ENCODE peak calls at places on chromosome 1, in six cellular contexts. One of them, this sample, is unnamed.

GRCh38 chr1:56953386-56953785 is 12.4 kb downstream of the C8B start:
- DNase-seq in CD4-positive, CD25-positive, alpha-beta regulatory T cell: no peak
- DNase-seq in T-helper 1 cell: no peak
- DNase-seq in stomach: no peak
- DNase-seq in NCI-H1105: no peak
- DNase-seq in NCI-H1092: no peak
- DNase-seq in this sample: no peak

GRCh38 chr1:52179073-52179472 is 37.2 kb downstream of the ZFYVE9 start:
- DNase-seq in CD4-positive, CD25-positive, alpha-beta regulatory T cell: no peak
- DNase-seq in stomach: no peak
- DNase-seq in NCI-H1092: no peak
- DNase-seq in T-helper 1 cell: no peak
- DNase-seq in NCI-H1105: no peak
- DNase-seq in this sample: no peak

GRCh38 chr1:155322571-155322952 is 1.9 kb downstream of the RUSC1 start:
- DNase-seq in CD4-positive, CD25-positive, alpha-beta regulatory T cell: peak
- DNase-seq in NCI-H1105: peak
- DNase-seq in stomach: no peak
- DNase-seq in NCI-H1092: no peak
- DNase-seq in T-helper 1 cell: no peak
- DNase-seq in this sample: peak

GRCh38 chr1:2864203-2864905 is 62.9 kb upstream of the TTC34 start:
- DNase-seq in NCI-H1105: no peak
- DNase-seq in NCI-H1092: no peak
- DNase-seq in CD4-positive, CD25-positive, alpha-beta regulatory T cell: no peak
- DNase-seq in T-helper 1 cell: no peak
- DNase-seq in stomach: no peak
- DNase-seq in this sample: no peak

GRCh38 chr1:31443673-31444072 is 30.7 kb downstream of the SERINC2 start:
- DNase-seq in stomach: no peak
- DNase-seq in NCI-H1092: no peak
- DNase-seq in CD4-positive, CD25-positive, alpha-beta regulatory T cell: no peak
- DNase-seq in NCI-H1105: no peak
- DNase-seq in T-helper 1 cell: no peak
- DNase-seq in this sample: no peak

GRCh38 chr1:6003568-6004411 is 11.6 kb upstream of the NPHP4 start:
- DNase-seq in CD4-positive, CD25-positive, alpha-beta regulatory T cell: no peak
- DNase-seq in NCI-H1105: no peak
- DNase-seq in stomach: no peak
- DNase-seq in NCI-H1092: peak
- DNase-seq in T-helper 1 cell: no peak
- DNase-seq in this sample: no peak

GRCh38 chr1:27632387-27633297 is 2.3 kb downstream of the FGR start:
- DNase-seq in T-helper 1 cell: no peak
- DNase-seq in NCI-H1105: no peak
- DNase-seq in NCI-H1092: no peak
- DNase-seq in stomach: no peak
- DNase-seq in CD4-positive, CD25-positive, alpha-beta regulatory T cell: no peak
- DNase-seq in this sample: no peak

GRCh38 chr1:236854602-236854978 is 59.5 kb downstream of the MTR start:
- DNase-seq in T-helper 1 cell: no peak
- DNase-seq in NCI-H1105: no peak
- DNase-seq in stomach: no peak
- DNase-seq in CD4-positive, CD25-positive, alpha-beta regulatory T cell: no peak
- DNase-seq in NCI-H1092: no peak
- DNase-seq in this sample: no peak

GRCh38 chr1:230857822-230858221 is 10.5 kb downstream of the C1orf198 start:
- DNase-seq in stomach: no peak
- DNase-seq in T-helper 1 cell: no peak
- DNase-seq in NCI-H1092: no peak
- DNase-seq in NCI-H1105: no peak
- DNase-seq in CD4-positive, CD25-positive, alpha-beta regulatory T cell: no peak
- DNase-seq in this sample: no peak

GRCh38 chr1:196593955-196594354 is 14.3 kb downstream of the KCNT2 start:
- DNase-seq in NCI-H1092: no peak
- DNase-seq in CD4-positive, CD25-positive, alpha-beta regulatory T cell: no peak
- DNase-seq in NCI-H1105: no peak
- DNase-seq in stomach: no peak
- DNase-seq in T-helper 1 cell: no peak
- DNase-seq in this sample: no peak

GRCh38 chr1:237709355-237709754 is 181.4 kb downstream of the ZP4 start:
- DNase-seq in NCI-H1105: no peak
- DNase-seq in NCI-H1092: no peak
- DNase-seq in stomach: no peak
- DNase-seq in CD4-positive, CD25-positive, alpha-beta regulatory T cell: no peak
- DNase-seq in T-helper 1 cell: no peak
- DNase-seq in this sample: no peak